ENCODE peak calls at places on chromosomes 13 and 19, in four cellular contexts. One of them, this sample, is unnamed.

GRCh38 chr13:106036870-106037269 is 498.6 kb downstream of the EFNB2 start:
- DNase-seq in GM12878: no peak
- DNase-seq in HepG2: no peak
- DNase-seq in K562: no peak
- DNase-seq in this sample: no peak

GRCh38 chr19:17863520-17864182 is 3.9 kb downstream of the RPL18A start:
- DNase-seq in HepG2: no peak
- DNase-seq in GM12878: no peak
- DNase-seq in K562: peak
- DNase-seq in this sample: no peak

GRCh38 chr19:40596608-40597328 is 4.4 kb upstream of the LTBP4 start:
- DNase-seq in HepG2: peak
- DNase-seq in K562: peak
- DNase-seq in GM12878: no peak
- DNase-seq in this sample: peak

GRCh38 chr19:38534574-38534973 is 83.2 kb downstream of the MAP4K1 start:
- DNase-seq in GM12878: no peak
- DNase-seq in HepG2: no peak
- DNase-seq in K562: no peak
- DNase-seq in this sample: no peak

GRCh38 chr19:18845961-18846360 is 14.2 kb downstream of the UPF1 start:
- DNase-seq in K562: no peak
- DNase-seq in HepG2: no peak
- DNase-seq in GM12878: no peak
- DNase-seq in this sample: no peak

GRCh38 chr13:80132741-80133601 is 208.0 kb downstream of the SPRY2 start:
- DNase-seq in GM12878: no peak
- DNase-seq in HepG2: peak
- DNase-seq in K562: no peak
- DNase-seq in this sample: peak

GRCh38 chr19:33401683-33402420 is 28.3 kb downstream of the CEBPG start:
- DNase-seq in K562: no peak
- DNase-seq in GM12878: no peak
- DNase-seq in HepG2: no peak
- DNase-seq in this sample: no peak

GRCh38 chr13:39263033-39263432 is 224.8 kb downstream of the NHLRC3 start:
- DNase-seq in HepG2: peak
- DNase-seq in GM12878: peak
- DNase-seq in K562: peak
- DNase-seq in this sample: peak

GRCh38 chr13:110576070-110576394 is 14.5 kb upstream of the RAB20 start:
- DNase-seq in GM12878: no peak
- DNase-seq in HepG2: no peak
- DNase-seq in K562: no peak
- DNase-seq in this sample: no peak

GRCh38 chr19:29115181-29115580 is 97.8 kb downstream of the UQCRFS1 start:
- DNase-seq in K562: no peak
- DNase-seq in HepG2: no peak
- DNase-seq in GM12878: no peak
- DNase-seq in this sample: no peak

GRCh38 chr19:1815605-1816529 is 3.8 kb upstream of the ATP8B3 start:
- DNase-seq in GM12878: no peak
- DNase-seq in HepG2: no peak
- DNase-seq in K562: no peak
- DNase-seq in this sample: no peak

GRCh38 chr19:6536138-6536671 is 5.4 kb downstream of the TNFSF9 start:
- DNase-seq in HepG2: peak
- DNase-seq in K562: peak
- DNase-seq in GM12878: peak
- DNase-seq in this sample: peak

GRCh38 chr13:103308700-103309099 is 242.5 kb upstream of the SLC10A2 start:
- DNase-seq in K562: no peak
- DNase-seq in GM12878: no peak
- DNase-seq in HepG2: no peak
- DNase-seq in this sample: no peak

GRCh38 chr19:18833141-18833476 is 1.4 kb downstream of the UPF1 start:
- DNase-seq in GM12878: no peak
- DNase-seq in K562: no peak
- DNase-seq in HepG2: no peak
- DNase-seq in this sample: no peak

GRCh38 chr19:28949027-28949426 is 263.9 kb downstream of the UQCRFS1 start:
- DNase-seq in HepG2: no peak
- DNase-seq in GM12878: no peak
- DNase-seq in K562: no peak
- DNase-seq in this sample: no peak

GRCh38 chr19:38559428-38560401 is 58.0 kb downstream of the MAP4K1 start:
- DNase-seq in GM12878: peak
- DNase-seq in HepG2: no peak
- DNase-seq in K562: no peak
- DNase-seq in this sample: no peak

GRCh38 chr19:6062961-6063575 is 47.2 kb downstream of the RFX2 start:
- DNase-seq in K562: no peak
- DNase-seq in GM12878: no peak
- DNase-seq in HepG2: no peak
- DNase-seq in this sample: no peak

GRCh38 chr13:98098511-98098910 is 44.4 kb upstream of the FARP1 start:
- DNase-seq in HepG2: no peak
- DNase-seq in GM12878: no peak
- DNase-seq in K562: no peak
- DNase-seq in this sample: no peak

GRCh38 chr19:51772977-51773376 is 12.0 kb downstream of the FPR2 start:
- DNase-seq in HepG2: no peak
- DNase-seq in K562: no peak
- DNase-seq in GM12878: no peak
- DNase-seq in this sample: no peak
- TF ChIP-seq TARDBP in HepG2: no peak
- TF ChIP-seq TARDBP in K562: no peak
- TF ChIP-seq TARDBP in GM12878: no peak
- TF ChIP-seq TARDBP in this sample: no peak

GRCh38 chr19:21848706-21849105 is 12.7 kb upstream of the ZNF43 start:
- DNase-seq in GM12878: no peak
- DNase-seq in HepG2: no peak
- DNase-seq in K562: no peak
- DNase-seq in this sample: no peak
- TF ChIP-seq TARDBP in GM12878: no peak
- TF ChIP-seq TARDBP in HepG2: no peak
- TF ChIP-seq TARDBP in K562: no peak
- TF ChIP-seq TARDBP in this sample: no peak

GRCh38 chr19:46383171-46383815 is 30.1 kb downstream of the CCDC8 start:
- DNase-seq in GM12878: no peak
- DNase-seq in K562: no peak
- DNase-seq in HepG2: no peak
- DNase-seq in this sample: no peak

GRCh38 chr19:46383846-46384245 is 29.5 kb downstream of the CCDC8 start:
- DNase-seq in K562: no peak
- DNase-seq in HepG2: no peak
- DNase-seq in GM12878: no peak
- DNase-seq in this sample: no peak

GRCh38 chr19:46380690-46381089 is 32.7 kb downstream of the CCDC8 start:
- DNase-seq in HepG2: no peak
- DNase-seq in K562: no peak
- DNase-seq in GM12878: no peak
- DNase-seq in this sample: no peak

GRCh38 chr19:46381346-46381745 is 32.0 kb downstream of the CCDC8 start:
- DNase-seq in HepG2: no peak
- DNase-seq in K562: no peak
- DNase-seq in GM12878: no peak
- DNase-seq in this sample: no peak

GRCh38 chr19:46381746-46382345 is 31.5 kb downstream of the CCDC8 start:
- DNase-seq in HepG2: no peak
- DNase-seq in K562: no peak
- DNase-seq in GM12878: no peak
- DNase-seq in this sample: no peak
- TF ChIP-seq TARDBP in HepG2: no peak
- TF ChIP-seq TARDBP in K562: no peak
- TF ChIP-seq TARDBP in GM12878: no peak
- TF ChIP-seq TARDBP in this sample: no peak

GRCh38 chr13:31236211-31236786 is 36.5 kb downstream of the B3GLCT start:
- DNase-seq in GM12878: no peak
- DNase-seq in K562: no peak
- DNase-seq in HepG2: peak
- DNase-seq in this sample: peak
- TF ChIP-seq TARDBP in GM12878: no peak
- TF ChIP-seq TARDBP in K562: no peak
- TF ChIP-seq TARDBP in HepG2: no peak
- TF ChIP-seq TARDBP in this sample: no peak

GRCh38 chr13:67754016-67754415 is 523.9 kb upstream of the PCDH9 start:
- DNase-seq in HepG2: no peak
- DNase-seq in GM12878: no peak
- DNase-seq in K562: no peak
- DNase-seq in this sample: no peak

DNA sequence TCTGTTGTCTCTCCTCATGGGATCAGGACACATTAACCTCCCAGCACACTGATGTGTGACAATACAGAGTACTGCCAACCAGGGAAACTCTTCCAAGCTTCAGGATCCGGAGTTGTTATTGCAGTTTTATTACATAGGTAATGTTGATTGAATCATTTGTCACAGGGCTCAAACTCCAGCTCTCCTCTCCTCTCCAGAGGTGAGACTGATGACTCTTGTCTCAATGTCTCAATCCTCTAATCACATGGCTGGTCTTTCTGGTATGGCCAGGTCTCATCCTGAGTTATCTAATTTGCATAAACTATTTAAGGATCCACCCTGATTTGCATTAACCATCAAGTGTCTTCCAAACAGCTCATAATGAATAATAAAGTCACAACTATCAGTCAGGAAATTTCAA is 522.6 kb upstream of the PCDH9 start:
- DNase-seq in K562: no peak
- DNase-seq in HepG2: no peak
- DNase-seq in GM12878: no peak
- DNase-seq in this sample: no peak
- TF ChIP-seq TARDBP in K562: no peak
- TF ChIP-seq TARDBP in HepG2: no peak
- TF ChIP-seq TARDBP in GM12878: no peak
- TF ChIP-seq TARDBP in this sample: no peak

GRCh38 chr13:109200556-109200955 is 571.1 kb downstream of the MYO16 start:
- DNase-seq in HepG2: no peak
- DNase-seq in GM12878: no peak
- DNase-seq in K562: no peak
- DNase-seq in this sample: no peak
- TF ChIP-seq TARDBP in HepG2: no peak
- TF ChIP-seq TARDBP in GM12878: no peak
- TF ChIP-seq TARDBP in K562: no peak
- TF ChIP-seq TARDBP in this sample: no peak

DNA sequence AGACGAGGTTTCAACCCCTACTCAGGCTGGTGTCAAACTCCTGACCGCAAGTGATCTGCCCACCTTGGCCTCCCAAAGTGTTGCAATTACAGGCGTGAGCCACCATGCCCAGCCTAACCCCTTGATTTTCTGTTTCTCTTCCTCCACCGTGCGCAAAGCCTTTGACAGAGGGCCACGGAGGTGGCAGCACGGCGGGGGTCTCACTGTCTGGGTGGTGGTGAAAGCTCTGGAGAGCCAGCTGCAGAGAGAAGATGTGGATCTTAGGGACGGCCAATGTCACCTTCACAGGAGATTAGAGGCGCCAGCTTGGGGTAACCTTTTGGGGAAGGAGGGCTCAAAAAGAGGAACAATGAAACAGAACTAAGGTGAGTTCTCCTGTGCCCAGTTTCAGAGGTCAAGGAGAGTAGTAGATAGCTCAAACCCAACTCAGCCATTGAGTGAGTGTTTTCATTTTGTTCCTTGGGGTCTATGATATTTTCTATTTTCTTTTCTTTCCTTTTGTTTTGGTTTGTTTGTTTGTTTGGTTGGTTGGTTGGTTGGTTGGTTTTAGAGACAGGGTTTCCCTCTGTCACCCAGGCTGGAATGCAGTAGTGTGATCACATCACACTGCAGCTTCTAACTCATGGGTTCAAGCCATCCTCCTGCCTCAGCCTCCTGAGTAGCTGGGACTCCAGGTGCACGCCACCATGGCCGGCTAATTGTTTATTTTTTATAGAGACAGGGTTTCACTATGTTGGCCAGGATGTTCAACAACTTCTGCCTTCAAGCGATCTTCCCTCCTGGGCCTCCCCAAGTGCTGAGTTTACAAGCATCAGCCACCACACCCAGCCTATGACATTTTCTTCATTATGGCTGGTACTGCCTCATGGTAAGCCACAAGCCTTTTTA is 37.7 kb downstream of the GPR42 start:
- DNase-seq in GM12878: peak
- DNase-seq in K562: no peak
- DNase-seq in HepG2: no peak
- DNase-seq in this sample: no peak
- TF ChIP-seq TARDBP in GM12878: no peak
- TF ChIP-seq TARDBP in K562: no peak
- TF ChIP-seq TARDBP in HepG2: no peak
- TF ChIP-seq TARDBP in this sample: no peak

GRCh38 chr19:7943444-7944176 is at the start of gene TIMM44:
- DNase-seq in K562: peak
- DNase-seq in HepG2: peak
- DNase-seq in GM12878: peak
- DNase-seq in this sample: peak
- TF ChIP-seq TARDBP in K562: no peak
- TF ChIP-seq TARDBP in HepG2: peak
- TF ChIP-seq TARDBP in GM12878: no peak
- TF ChIP-seq TARDBP in this sample: no peak

DNA sequence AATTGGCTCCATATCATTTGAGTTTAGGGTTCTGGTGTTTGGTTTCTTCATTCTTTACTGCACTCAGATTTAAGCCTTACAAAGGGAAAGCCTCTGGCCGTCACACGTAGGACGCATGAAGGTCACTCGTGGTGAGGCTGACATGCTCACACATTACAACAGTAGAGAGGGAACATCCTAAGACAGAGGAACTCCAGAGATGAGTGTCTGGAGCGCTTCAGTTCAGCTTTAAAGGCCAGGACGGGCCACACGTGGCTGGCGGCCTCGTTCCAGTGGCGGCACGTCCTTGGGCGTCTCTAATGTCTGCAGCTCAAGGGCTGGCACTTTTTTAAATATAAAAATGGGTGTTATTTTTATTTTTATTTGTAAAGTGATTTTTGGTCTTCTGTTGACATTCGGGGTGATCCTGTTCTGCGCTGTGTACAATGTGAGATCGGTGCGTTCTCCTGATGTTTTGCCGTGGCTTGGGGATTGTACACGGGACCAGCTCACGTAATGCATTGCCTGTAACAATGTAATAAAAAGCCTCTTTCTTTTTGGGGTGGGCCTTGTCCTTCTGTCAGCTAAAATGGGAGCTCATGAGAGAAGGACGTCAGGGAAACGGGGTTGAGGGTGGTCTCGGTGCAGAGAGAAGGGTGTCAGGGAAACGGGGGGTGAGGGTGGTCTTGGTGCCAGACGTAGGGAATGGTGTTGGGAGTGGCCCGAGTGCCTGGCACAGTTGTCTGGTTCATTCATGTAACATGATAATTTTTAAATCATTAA is 26.0 kb downstream of the LAMP1 start:
- DNase-seq in HepG2: no peak
- DNase-seq in GM12878: no peak
- DNase-seq in K562: no peak
- DNase-seq in this sample: no peak
- TF ChIP-seq TARDBP in HepG2: no peak
- TF ChIP-seq TARDBP in GM12878: no peak
- TF ChIP-seq TARDBP in K562: no peak
- TF ChIP-seq TARDBP in this sample: no peak

GRCh38 chr19:35717665-35718344 is at the start of gene KMT2B:
- DNase-seq in K562: peak
- DNase-seq in GM12878: no peak
- DNase-seq in HepG2: no peak
- DNase-seq in this sample: peak
- TF ChIP-seq TARDBP in K562: no peak
- TF ChIP-seq TARDBP in GM12878: no peak
- TF ChIP-seq TARDBP in HepG2: no peak
- TF ChIP-seq TARDBP in this sample: no peak

This sample was measured in HEK293T.